ENCODE peak calls at places on chromosomes 2 and 18, in five cellular contexts. N, S, L, W and K are unnamed samples.

GRCh38 chr18:56083889-56084288 is 495.9 kb upstream of the TCF4 start:
- DNase-seq in L (peak; percentile 28), N (no peak), W (no peak), S (no peak), K (no peak)

GRCh38 chr18:37264956-37265355 is 300.6 kb downstream of the CELF4 start:
- DNase-seq in W (no peak), S (no peak), N (no peak), L (no peak), K (no peak)

GRCh38 chr18:1595165-1595564 is 690.5 kb downstream of the ADCYAP1 start:
- DNase-seq in L (no peak), S (no peak), W (no peak), N (no peak), K (no peak)

GRCh38 chr18:48072428-48073204 is 142.2 kb upstream of the SMAD2 start:
- DNase-seq in N (peak; percentile 26), L (peak; percentile 27), S (no peak), W (no peak), K (no peak)

GRCh38 chr2:29065479-29065847 is 8.9 kb downstream of the PCARE start:
- DNase-seq in W (no peak), N (no peak), S (no peak), L (no peak), K (no peak)

GRCh38 chr2:200342235-200342634 is 35.7 kb downstream of the SPATS2L start:
- DNase-seq in L (no peak), S (no peak), W (no peak), N (no peak), K (no peak)

GRCh38 chr2:203077458-203077857 is 62.8 kb downstream of the NBEAL1 start:
- DNase-seq in S (no peak), N (no peak), L (no peak), W (no peak), K (no peak)

GRCh38 chr2:11553661-11554429 is 20.0 kb downstream of the GREB1 start:
- DNase-seq in L (no peak), N (no peak), S (no peak), W (no peak), K (no peak)

GRCh38 chr2:111209045-111209514 is 88.4 kb downstream of the BCL2L11 start:
- DNase-seq in L (no peak), S (no peak), W (no peak), N (no peak), K (no peak)

GRCh38 chr2:69688212-69688611 is 44.7 kb upstream of the AAK1 start:
- DNase-seq in N (no peak), L (no peak), W (no peak), S (no peak), K (no peak)

GRCh38 chr2:67945976-67946375 is 116.8 kb downstream of the C1D start:
- DNase-seq in L (no peak), W (no peak), S (no peak), N (no peak), K (no peak)

GRCh38 chr2:101638817-101639605 is 58.5 kb upstream of the MAP4K4 start:
- DNase-seq in S (no peak), L (no peak), N (no peak), W (no peak), K (no peak)

GRCh38 chr2:219425238-219426067 is 7.3 kb downstream of the DES start:
- DNase-seq in L (no peak), N (no peak), S (no peak), W (no peak), K (no peak)

GRCh38 chr18:77065221-77065981 is 67.2 kb downstream of the MBP start:
- DNase-seq in S (no peak), N (no peak), L (no peak), W (peak; percentile 46), K (no peak)

GRCh38 chr2:182228741-182229140 is 198.1 kb downstream of the PDE1A start:
- DNase-seq in S (no peak), L (no peak), W (no peak), N (no peak), K (no peak)

GRCh38 chr2:47041065-47041464 is 114.0 kb downstream of the STPG4 start:
- DNase-seq in N (no peak), S (no peak), L (no peak), W (peak; percentile 78), K (no peak)

GRCh38 chr2:231425811-231426703 is 30.5 kb downstream of the B3GNT7 start:
- DNase-seq in W (no peak), S (no peak), N (peak; percentile 82), L (peak; percentile 25), K (no peak)

GRCh38 chr18:36354989-36355388 is 57.5 kb downstream of the FHOD3 start:
- DNase-seq in N (no peak), W (no peak), L (no peak), S (no peak), K (no peak)

GRCh38 chr18:56421641-56422040 is 216.8 kb downstream of the TXNL1 start:
- DNase-seq in N (no peak), S (no peak), W (no peak), L (no peak), K (no peak)

GRCh38 chr2:99403524-99403923 is 66.3 kb downstream of the EIF5B start:
- DNase-seq in S (no peak), W (no peak), L (peak; percentile 80), N (peak; percentile 82), K (no peak)

GRCh38 chr2:71611247-71611646 is 157.9 kb downstream of the DYSF start:
- DNase-seq in W (no peak), S (no peak), L (no peak), N (no peak), K (peak; percentile 4)

GRCh38 chr18:48868468-48869466 is 82.0 kb downstream of the SMAD7 start:
- DNase-seq in S (no peak), W (no peak), L (no peak), N (no peak), K (peak; percentile 34)

GRCh38 chr2:25597881-25598280 is 75.5 kb downstream of the DTNB start:
- DNase-seq in L (no peak), S (no peak), W (no peak), N (peak; percentile 30), K (no peak)

GRCh38 chr2:32168513-32168912 is 2.8 kb downstream of the SLC30A6 start:
- DNase-seq in W (no peak), L (no peak), N (no peak), S (no peak), K (peak; percentile 41)

GRCh38 chr2:126403039-126403666 is 252.8 kb upstream of the GYPC start:
- DNase-seq in S (no peak), W (no peak), L (no peak), N (no peak), K (no peak)

GRCh38 chr2:216283038-216283900 is 89.0 kb downstream of the MARCHF4 start:
- DNase-seq in L (peak; percentile 94), W (no peak), N (peak; percentile 87), S (no peak), K (peak; percentile 76)

GRCh38 chr2:197846789-197847188 is 42.4 kb downstream of the PLCL1 start:
- DNase-seq in L (no peak), N (no peak), W (no peak), S (no peak), K (no peak)

GRCh38 chr2:216666461-216667233 is 28.7 kb downstream of the IGFBP5 start:
- DNase-seq in N (peak; percentile 94), L (peak; percentile 89), W (no peak), S (peak; percentile 87), K (peak; percentile 72)

GRCh38 chr2:29260151-29260772 is 145.0 kb downstream of the CLIP4 start:
- DNase-seq in S (no peak), L (no peak), W (no peak), N (no peak), K (no peak)

GRCh38 chr18:48803951-48804855 is 146.6 kb downstream of the SMAD7 start:
- DNase-seq in W (peak; percentile 15), N (no peak), L (no peak), S (peak; percentile 40), K (peak; percentile 5)

GRCh38 chr2:144115892-144116291 is 404.0 kb downstream of the ZEB2 start:
- DNase-seq in W (no peak), L (no peak), N (no peak), S (no peak), K (no peak)

GRCh38 chr2:5974477-5974876 is 282.3 kb downstream of the SOX11 start:
- DNase-seq in W (no peak), L (no peak), S (no peak), N (no peak), K (no peak)

GRCh38 chr18:3923750-3924149 is 473.8 kb downstream of the TGIF1 start:
- DNase-seq in L (no peak), S (no peak), N (no peak), W (no peak), K (no peak)

GRCh38 chr18:48049757-48050156 is 119.3 kb upstream of the SMAD2 start:
- DNase-seq in S (no peak), W (no peak), N (no peak), L (no peak), K (peak; percentile 98)

GRCh38 chr2:234474654-234475053 is 22.2 kb downstream of the ARL4C start:
- DNase-seq in S (no peak), W (no peak), L (no peak), N (no peak), K (no peak)

GRCh38 chr2:120748310-120748709 is 12.6 kb downstream of the GLI2 start:
- DNase-seq in W (no peak), S (no peak), L (no peak), N (no peak), K (no peak)

GRCh38 chr2:164785447-164785846 is 56.2 kb downstream of the COBLL1 start:
- DNase-seq in L (no peak), N (no peak), W (no peak), S (no peak), K (no peak)
- H3K4me3 ChIP-seq in L (no peak overlapping the region), N (no peak overlapping the region), W (no peak overlapping the region), S (no peak overlapping the region), K (no peak overlapping the region)

GRCh38 chr2:54966165-54966819 is 84.0 kb downstream of the RTN4 start:
- DNase-seq in N (peak; percentile 91), W (no peak), L (no peak), S (no peak), K (no peak)
- H3K27ac ChIP-seq in N (peak overlapping the region; percentile 40), W (peak overlapping the region; percentile 41), L (peak overlapping the region; percentile 84), S (no peak overlapping the region), K (no peak overlapping the region)

GRCh38 chr2:112642961-112643360 is 2.8 kb upstream of the SLC20A1 start:
- DNase-seq in W (no peak), L (no peak), S (no peak), N (no peak), K (no peak)

GRCh38 chr2:112643488-112643887 is 2.3 kb upstream of the SLC20A1 start:
- DNase-seq in S (no peak), L (no peak), N (no peak), W (no peak), K (no peak)

GRCh38 chr2:112642561-112642960 is 3.2 kb upstream of the SLC20A1 start:
- DNase-seq in L (no peak), W (no peak), S (no peak), N (no peak), K (no peak)

GRCh38 chr2:112640800-112641675 is 4.7 kb upstream of the SLC20A1 start:
- DNase-seq in S (no peak), L (no peak), N (no peak), W (no peak), K (no peak)

DNA sequence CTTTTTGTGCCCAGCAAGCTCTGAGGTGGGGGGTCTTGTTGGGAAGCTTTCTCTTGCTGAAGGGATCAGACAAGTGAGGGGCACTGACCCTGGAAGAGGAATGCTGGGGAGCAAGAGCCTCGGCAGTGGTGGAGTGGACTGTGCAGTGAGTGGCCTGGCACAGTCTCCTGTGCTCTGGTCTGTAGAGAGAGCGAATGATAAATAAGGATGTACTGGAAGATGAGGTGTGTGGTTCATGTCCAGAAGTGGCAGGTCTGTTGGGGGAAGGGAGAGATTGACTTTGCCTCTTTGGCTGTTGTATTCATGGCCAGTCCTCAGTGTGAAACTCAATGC is 5.3 kb upstream of the SLC20A1 start:
- DNase-seq in L (no peak), W (no peak), S (no peak), N (no peak), K (no peak)
- H3K4me3 ChIP-seq in L (no peak overlapping the region), W (no peak overlapping the region), S (no peak overlapping the region), N (no peak overlapping the region), K (no peak overlapping the region)

GRCh38 chr2:128490881-128491778 is 172.5 kb upstream of the HS6ST1 start:
- DNase-seq in S (no peak), W (no peak), N (no peak), L (no peak), K (no peak)
- H3K27ac ChIP-seq in S (peak overlapping the region; percentile 50), W (no peak overlapping the region), N (no peak overlapping the region), L (peak overlapping the region; percentile 84), K (no peak overlapping the region)